ENCODE peak calls at places on chromosome 21, in eight cellular contexts. One of them, this sample, is unnamed. For H3K4me1, the result is how much of the 10 kb centered on the place peaks cover.

GRCh38 chr21:29725025-29725736 is 214.6 kb downstream of the GRIK1 start:
- DNase-seq in mucosa of descending colon: no peak
- DNase-seq in PC-3: peak
- DNase-seq in colonic mucosa: no peak
- DNase-seq in naive thymus-derived CD4-positive, alpha-beta T cell: no peak
- DNase-seq in body of pancreas: peak
- DNase-seq in ovary: no peak
- DNase-seq in SK-N-SH: no peak
- DNase-seq in this sample: no peak

GRCh38 chr21:29265690-29266479 is 32.8 kb upstream of the BACH1 start:
- DNase-seq in PC-3: no peak
- DNase-seq in SK-N-SH: no peak
- DNase-seq in body of pancreas: no peak
- DNase-seq in colonic mucosa: no peak
- DNase-seq in ovary: no peak
- DNase-seq in mucosa of descending colon: no peak
- DNase-seq in naive thymus-derived CD4-positive, alpha-beta T cell: no peak
- DNase-seq in this sample: no peak

GRCh38 chr21:16569679-16570078 is 839.9 kb downstream of the USP25 start:
- DNase-seq in colonic mucosa: no peak
- DNase-seq in naive thymus-derived CD4-positive, alpha-beta T cell: no peak
- DNase-seq in SK-N-SH: no peak
- DNase-seq in mucosa of descending colon: no peak
- DNase-seq in body of pancreas: no peak
- DNase-seq in ovary: no peak
- DNase-seq in PC-3: no peak
- DNase-seq in this sample: no peak

GRCh38 chr21:32256873-32257620 is 21.8 kb downstream of the MIS18A start:
- DNase-seq in SK-N-SH: peak
- DNase-seq in ovary: peak
- DNase-seq in body of pancreas: peak
- DNase-seq in mucosa of descending colon: no peak
- DNase-seq in colonic mucosa: peak
- DNase-seq in naive thymus-derived CD4-positive, alpha-beta T cell: no peak
- DNase-seq in PC-3: peak
- DNase-seq in this sample: peak

GRCh38 chr21:29334717-29335428 is 36.2 kb downstream of the BACH1 start:
- DNase-seq in naive thymus-derived CD4-positive, alpha-beta T cell: no peak
- DNase-seq in ovary: no peak
- DNase-seq in PC-3: no peak
- DNase-seq in colonic mucosa: no peak
- DNase-seq in SK-N-SH: no peak
- DNase-seq in mucosa of descending colon: no peak
- DNase-seq in body of pancreas: no peak
- DNase-seq in this sample: no peak

GRCh38 chr21:40166291-40166843 is 299.1 kb downstream of the PCP4 start:
- DNase-seq in colonic mucosa: no peak
- DNase-seq in naive thymus-derived CD4-positive, alpha-beta T cell: no peak
- DNase-seq in mucosa of descending colon: no peak
- DNase-seq in body of pancreas: no peak
- DNase-seq in SK-N-SH: no peak
- DNase-seq in PC-3: no peak
- DNase-seq in ovary: no peak
- DNase-seq in this sample: no peak

GRCh38 chr21:23003951-23004350 is 2005.7 kb downstream of the NCAM2 start:
- DNase-seq in mucosa of descending colon: no peak
- DNase-seq in body of pancreas: no peak
- DNase-seq in naive thymus-derived CD4-positive, alpha-beta T cell: no peak
- DNase-seq in SK-N-SH: no peak
- DNase-seq in ovary: no peak
- DNase-seq in PC-3: peak
- DNase-seq in colonic mucosa: no peak
- DNase-seq in this sample: no peak

GRCh38 chr21:39630827-39631226 is 18.1 kb downstream of the B3GALT5 start:
- DNase-seq in naive thymus-derived CD4-positive, alpha-beta T cell: no peak
- DNase-seq in mucosa of descending colon: no peak
- DNase-seq in colonic mucosa: no peak
- DNase-seq in PC-3: peak
- DNase-seq in body of pancreas: no peak
- DNase-seq in SK-N-SH: no peak
- DNase-seq in ovary: no peak
- DNase-seq in this sample: no peak

GRCh38 chr21:15071012-15071411 is 6.2 kb upstream of the NRIP1 start:
- DNase-seq in ovary: no peak
- DNase-seq in body of pancreas: no peak
- DNase-seq in naive thymus-derived CD4-positive, alpha-beta T cell: no peak
- DNase-seq in colonic mucosa: no peak
- DNase-seq in SK-N-SH: no peak
- DNase-seq in mucosa of descending colon: no peak
- DNase-seq in PC-3: no peak
- DNase-seq in this sample: peak

GRCh38 chr21:36203603-36203889 is 46.9 kb downstream of the DOP1B start:
- DNase-seq in SK-N-SH: peak
- DNase-seq in colonic mucosa: no peak
- DNase-seq in naive thymus-derived CD4-positive, alpha-beta T cell: no peak
- DNase-seq in body of pancreas: peak
- DNase-seq in ovary: no peak
- DNase-seq in PC-3: peak
- DNase-seq in mucosa of descending colon: no peak
- DNase-seq in this sample: no peak

GRCh38 chr21:14916676-14917141 is 148.1 kb downstream of the NRIP1 start:
- DNase-seq in mucosa of descending colon: no peak
- DNase-seq in PC-3: peak
- DNase-seq in ovary: no peak
- DNase-seq in naive thymus-derived CD4-positive, alpha-beta T cell: no peak
- DNase-seq in colonic mucosa: no peak
- DNase-seq in SK-N-SH: no peak
- DNase-seq in body of pancreas: no peak
- DNase-seq in this sample: no peak

GRCh38 chr21:31347435-31348032 is 3.5 kb upstream of the TIAM1 start:
- DNase-seq in naive thymus-derived CD4-positive, alpha-beta T cell: no peak
- DNase-seq in colonic mucosa: no peak
- DNase-seq in mucosa of descending colon: no peak
- DNase-seq in PC-3: peak
- DNase-seq in SK-N-SH: peak
- DNase-seq in ovary: no peak
- DNase-seq in body of pancreas: no peak
- DNase-seq in this sample: no peak

GRCh38 chr21:38956791-38957571 is 151.3 kb downstream of the ETS2 start:
- DNase-seq in colonic mucosa: peak
- DNase-seq in PC-3: no peak
- DNase-seq in body of pancreas: no peak
- DNase-seq in ovary: no peak
- DNase-seq in mucosa of descending colon: no peak
- DNase-seq in naive thymus-derived CD4-positive, alpha-beta T cell: no peak
- DNase-seq in SK-N-SH: no peak
- DNase-seq in this sample: no peak

GRCh38 chr21:33386222-33386784 is 16.9 kb upstream of the IFNGR2 start:
- DNase-seq in PC-3: peak
- DNase-seq in SK-N-SH: no peak
- DNase-seq in ovary: no peak
- DNase-seq in naive thymus-derived CD4-positive, alpha-beta T cell: no peak
- DNase-seq in colonic mucosa: no peak
- DNase-seq in mucosa of descending colon: no peak
- DNase-seq in body of pancreas: no peak
- DNase-seq in this sample: no peak

DNA sequence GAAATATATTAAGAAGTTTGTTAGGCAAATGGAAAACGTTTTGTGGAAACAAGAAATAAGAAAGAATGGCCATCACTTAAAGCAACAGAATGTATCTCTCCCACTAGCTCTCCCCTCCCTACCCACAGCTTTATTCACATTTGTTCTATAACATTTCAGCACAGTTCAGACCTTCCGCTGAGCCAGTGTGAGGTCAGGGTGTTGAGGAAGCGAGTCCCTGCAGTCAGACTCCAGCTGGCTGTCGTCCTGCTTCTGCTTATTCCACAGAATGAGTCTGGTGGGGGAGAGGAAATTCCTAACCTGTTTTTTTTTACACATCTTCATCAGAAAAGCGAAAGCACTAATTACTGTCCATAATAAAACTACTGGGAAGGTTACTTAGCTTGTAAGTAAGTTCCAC is 39.1 kb downstream of the MRPL39 start:
- DNase-seq in mucosa of descending colon: peak
- DNase-seq in naive thymus-derived CD4-positive, alpha-beta T cell: no peak
- DNase-seq in ovary: peak
- DNase-seq in body of pancreas: no peak
- DNase-seq in PC-3: no peak
- DNase-seq in SK-N-SH: no peak
- DNase-seq in colonic mucosa: peak
- DNase-seq in this sample: no peak
- H3K4me1 ChIP-seq in mucosa of descending colon: under half
- H3K4me1 ChIP-seq in naive thymus-derived CD4-positive, alpha-beta T cell: under half
- H3K4me1 ChIP-seq in ovary: under half
- H3K4me1 ChIP-seq in body of pancreas: under half
- H3K4me1 ChIP-seq in PC-3: under half
- H3K4me1 ChIP-seq in SK-N-SH: under half
- H3K4me1 ChIP-seq in colonic mucosa: under half
- H3K4me1 ChIP-seq in this sample: under half

GRCh38 chr21:46562472-46562871 is 42.4 kb downstream of the S100B start:
- DNase-seq in body of pancreas: no peak
- DNase-seq in SK-N-SH: no peak
- DNase-seq in ovary: no peak
- DNase-seq in PC-3: no peak
- DNase-seq in naive thymus-derived CD4-positive, alpha-beta T cell: no peak
- DNase-seq in mucosa of descending colon: no peak
- DNase-seq in colonic mucosa: no peak
- DNase-seq in this sample: no peak
- H3K4me1 ChIP-seq in body of pancreas: under half
- H3K4me1 ChIP-seq in SK-N-SH: under half
- H3K4me1 ChIP-seq in ovary: under half
- H3K4me1 ChIP-seq in PC-3: under half
- H3K4me1 ChIP-seq in naive thymus-derived CD4-positive, alpha-beta T cell: half or more
- H3K4me1 ChIP-seq in mucosa of descending colon: under half
- H3K4me1 ChIP-seq in colonic mucosa: under half
- H3K4me1 ChIP-seq in this sample: under half

DNA sequence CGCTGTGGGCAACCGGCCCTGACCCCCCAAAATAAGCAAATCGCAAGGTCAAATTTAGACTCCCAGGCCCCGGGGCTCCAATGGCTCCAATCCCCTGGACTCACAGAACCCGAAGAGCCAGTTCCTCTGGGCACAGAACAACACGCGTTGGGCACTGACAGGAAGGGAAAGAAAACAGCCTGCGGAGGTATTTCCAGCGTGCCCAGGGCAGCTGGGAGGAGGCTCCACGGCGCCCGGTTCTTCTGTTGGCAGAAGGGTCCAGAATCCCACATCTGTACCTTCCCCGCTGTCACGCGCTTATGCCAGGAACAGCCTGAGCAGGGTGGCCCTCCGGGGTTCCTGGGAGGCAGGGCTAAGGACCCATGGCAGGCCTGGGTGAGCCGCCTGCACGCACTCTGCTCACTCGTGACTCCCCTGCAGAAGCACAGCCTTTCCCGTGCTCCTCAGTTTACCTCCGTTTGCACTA is 85.5 kb downstream of the RIPK4 start:
- DNase-seq in SK-N-SH: no peak
- DNase-seq in ovary: no peak
- DNase-seq in colonic mucosa: no peak
- DNase-seq in PC-3: peak
- DNase-seq in mucosa of descending colon: peak
- DNase-seq in body of pancreas: peak
- DNase-seq in naive thymus-derived CD4-positive, alpha-beta T cell: no peak
- DNase-seq in this sample: no peak
- H3K4me1 ChIP-seq in SK-N-SH: under half
- H3K4me1 ChIP-seq in ovary: under half
- H3K4me1 ChIP-seq in colonic mucosa: under half
- H3K4me1 ChIP-seq in PC-3: half or more
- H3K4me1 ChIP-seq in mucosa of descending colon: under half
- H3K4me1 ChIP-seq in body of pancreas: half or more
- H3K4me1 ChIP-seq in naive thymus-derived CD4-positive, alpha-beta T cell: under half
- H3K4me1 ChIP-seq in this sample: under half

GRCh38 chr21:45467221-45467779 is 62.3 kb downstream of the COL18A1 start:
- DNase-seq in mucosa of descending colon: peak
- DNase-seq in colonic mucosa: no peak
- DNase-seq in naive thymus-derived CD4-positive, alpha-beta T cell: no peak
- DNase-seq in SK-N-SH: no peak
- DNase-seq in PC-3: peak
- DNase-seq in ovary: no peak
- DNase-seq in body of pancreas: no peak
- DNase-seq in this sample: peak

GRCh38 chr21:45466330-45467220 is 61.6 kb downstream of the COL18A1 start:
- DNase-seq in naive thymus-derived CD4-positive, alpha-beta T cell: no peak
- DNase-seq in ovary: no peak
- DNase-seq in PC-3: no peak
- DNase-seq in colonic mucosa: no peak
- DNase-seq in SK-N-SH: peak
- DNase-seq in body of pancreas: no peak
- DNase-seq in mucosa of descending colon: peak
- DNase-seq in this sample: peak

GRCh38 chr21:45469273-45470086 is 64.5 kb downstream of the COL18A1 start:
- DNase-seq in colonic mucosa: no peak
- DNase-seq in ovary: no peak
- DNase-seq in SK-N-SH: no peak
- DNase-seq in PC-3: no peak
- DNase-seq in mucosa of descending colon: peak
- DNase-seq in naive thymus-derived CD4-positive, alpha-beta T cell: no peak
- DNase-seq in body of pancreas: no peak
- DNase-seq in this sample: peak

GRCh38 chr21:45468971-45469272 is 64.0 kb downstream of the COL18A1 start:
- DNase-seq in mucosa of descending colon: peak
- DNase-seq in PC-3: no peak
- DNase-seq in naive thymus-derived CD4-positive, alpha-beta T cell: no peak
- DNase-seq in SK-N-SH: no peak
- DNase-seq in colonic mucosa: no peak
- DNase-seq in ovary: no peak
- DNase-seq in body of pancreas: no peak
- DNase-seq in this sample: peak

DNA sequence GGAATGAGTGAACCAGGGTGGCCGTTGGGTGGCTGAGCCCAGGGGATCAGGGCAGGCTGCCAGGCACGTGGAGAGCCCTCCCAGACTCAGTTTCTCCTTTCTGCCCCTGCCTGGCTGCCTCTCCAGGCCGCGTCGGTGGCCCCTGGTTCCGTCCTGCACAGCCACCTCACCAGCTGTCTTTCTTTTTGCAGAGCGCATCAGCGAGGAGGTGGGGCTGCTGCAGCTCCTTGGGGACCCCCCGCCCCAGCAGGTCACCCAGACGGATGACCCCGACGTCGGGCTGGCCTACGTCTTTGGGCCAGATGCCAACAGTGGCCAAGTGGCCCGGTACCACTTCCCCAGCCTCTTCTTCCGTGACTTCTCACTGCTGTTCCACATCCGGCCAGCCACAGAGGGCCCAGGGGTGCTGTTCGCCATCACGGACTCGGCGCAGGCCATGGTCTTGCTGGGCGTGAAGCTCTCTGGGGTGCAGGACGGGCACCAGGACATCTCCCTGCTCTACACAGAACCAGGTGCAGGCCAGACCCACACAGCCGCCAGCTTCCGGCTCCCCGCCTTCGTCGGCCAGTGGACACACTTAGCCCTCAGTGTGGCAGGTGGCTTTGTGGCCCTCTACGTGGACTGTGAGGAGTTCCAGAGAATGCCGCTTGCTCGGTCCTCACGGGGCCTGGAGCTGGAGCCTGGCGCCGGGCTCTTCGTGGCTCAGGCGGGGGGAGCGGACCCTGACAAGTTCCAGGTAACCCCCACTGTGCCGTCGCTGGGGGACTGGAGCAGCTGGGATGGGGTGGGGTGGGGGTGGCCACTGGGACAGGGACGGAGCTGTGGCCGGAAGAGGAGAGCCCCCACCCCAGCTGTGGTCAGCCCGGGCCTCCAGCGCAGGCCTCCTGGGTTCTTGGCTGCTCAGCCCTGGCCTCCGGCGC is 63.3 kb downstream of the COL18A1 start:
- DNase-seq in body of pancreas: no peak
- DNase-seq in PC-3: no peak
- DNase-seq in naive thymus-derived CD4-positive, alpha-beta T cell: no peak
- DNase-seq in SK-N-SH: no peak
- DNase-seq in ovary: no peak
- DNase-seq in colonic mucosa: no peak
- DNase-seq in mucosa of descending colon: peak
- DNase-seq in this sample: peak
- H3K4me1 ChIP-seq in body of pancreas: under half
- H3K4me1 ChIP-seq in PC-3: under half
- H3K4me1 ChIP-seq in naive thymus-derived CD4-positive, alpha-beta T cell: under half
- H3K4me1 ChIP-seq in SK-N-SH: under half
- H3K4me1 ChIP-seq in ovary: under half
- H3K4me1 ChIP-seq in colonic mucosa: under half
- H3K4me1 ChIP-seq in mucosa of descending colon: under half
- H3K4me1 ChIP-seq in this sample: under half